ENCODE peak calls at places on chromosome 22, in five cellular contexts. R is H1, B is HepG2, Z is HCT116, V is SK-N-SH. S is an unnamed sample.

GRCh38 chr22:20550851-20551744 is 43.7 kb downstream of the MED15 start:
- DNase-seq in V (no peak), Z (no peak), R (no peak), B (no peak), S (no peak)

GRCh38 chr22:23835773-23836144 is 3.0 kb downstream of the DERL3 start:
- DNase-seq in B (no peak), Z (no peak), R (no peak), V (peak), S (no peak)

GRCh38 chr22:19504900-19505734 is 19.1 kb downstream of the CLDN5 start:
- DNase-seq in Z (no peak), V (no peak), R (no peak), B (no peak), S (no peak)

GRCh38 chr22:30488121-30488520 is 16.3 kb upstream of the SEC14L3 start:
- DNase-seq in V (no peak), R (no peak), Z (no peak), B (no peak), S (no peak)

GRCh38 chr22:22742641-22743040 is 98.2 kb downstream of the GGTLC2 start:
- DNase-seq in Z (no peak), R (no peak), B (no peak), V (no peak), S (no peak)

GRCh38 chr22:17269607-17270261 is 50.5 kb upstream of the ADA2 start:
- DNase-seq in Z (no peak), R (no peak), B (no peak), V (no peak), S (no peak)

GRCh38 chr22:20938272-20938671 is 21.1 kb downstream of the CRKL start:
- DNase-seq in R (no peak), V (no peak), Z (no peak), B (no peak), S (no peak)

GRCh38 chr22:48742556-48743343 is 1084.9 kb downstream of the BRD1 start:
- DNase-seq in B (no peak), V (no peak), Z (no peak), R (no peak), S (no peak)

GRCh38 chr22:31400023-31400397 is 606 bp downstream of the DRG1 start:
- DNase-seq in R (no peak), Z (no peak), V (no peak), B (no peak), S (no peak)

GRCh38 chr22:48574776-48575566 is 1252.7 kb downstream of the BRD1 start:
- DNase-seq in B (peak), V (peak), R (peak), Z (no peak), S (no peak)

GRCh38 chr22:37571258-37571991 is 8.5 kb downstream of the LGALS2 start:
- DNase-seq in V (peak), R (no peak), B (no peak), Z (peak), S (no peak)

GRCh38 chr22:48888466-48889208 is 939.0 kb downstream of the BRD1 start:
- DNase-seq in Z (no peak), R (no peak), B (no peak), V (no peak), S (no peak)

GRCh38 chr22:44047891-44048301 is 23.8 kb downstream of the PARVB start:
- DNase-seq in B (no peak), Z (no peak), R (no peak), V (no peak), S (no peak)

GRCh38 chr22:24089951-24090350 is 78.8 kb downstream of the CABIN1 start:
- DNase-seq in R (no peak), B (no peak), V (no peak), Z (no peak), S (no peak)

GRCh38 chr22:44312766-44313165 is at the start of gene SHISAL1:
- DNase-seq in Z (no peak), B (no peak), V (no peak), R (no peak), S (no peak)

GRCh38 chr22:39240841-39241631 is 3.7 kb downstream of the PDGFB start:
- DNase-seq in V (no peak), Z (peak), R (no peak), B (peak), S (peak)

GRCh38 chr22:29031236-29031982 is 30.2 kb downstream of the C22orf31 start:
- DNase-seq in R (peak), B (peak), Z (peak), V (peak), S (no peak)

DNA sequence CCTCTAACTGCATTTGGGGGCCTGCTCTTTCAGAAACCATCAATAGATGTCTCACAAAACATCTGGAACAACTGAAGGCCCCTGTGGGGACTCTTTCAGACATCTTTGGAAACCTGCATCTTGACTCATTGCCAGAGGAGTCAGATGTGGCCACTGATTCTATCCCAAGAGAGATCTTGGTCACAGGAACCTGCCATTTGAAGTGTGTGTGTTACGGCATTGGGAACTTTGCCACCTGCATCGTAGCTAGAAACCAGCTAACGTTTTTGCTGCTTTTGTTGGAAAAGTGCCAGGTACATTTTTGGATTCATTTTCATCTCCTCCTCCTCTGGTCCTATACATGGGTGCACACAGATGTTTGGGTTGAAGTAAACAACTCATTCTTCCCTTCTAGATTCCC is 4.3 kb downstream of the SRRD start:
- DNase-seq in V (no peak), B (no peak), R (no peak), Z (no peak), S (no peak)
- TF ChIP-seq JUND in V (no peak), B (no peak), R (no peak), Z (no peak), S (no peak)

DNA sequence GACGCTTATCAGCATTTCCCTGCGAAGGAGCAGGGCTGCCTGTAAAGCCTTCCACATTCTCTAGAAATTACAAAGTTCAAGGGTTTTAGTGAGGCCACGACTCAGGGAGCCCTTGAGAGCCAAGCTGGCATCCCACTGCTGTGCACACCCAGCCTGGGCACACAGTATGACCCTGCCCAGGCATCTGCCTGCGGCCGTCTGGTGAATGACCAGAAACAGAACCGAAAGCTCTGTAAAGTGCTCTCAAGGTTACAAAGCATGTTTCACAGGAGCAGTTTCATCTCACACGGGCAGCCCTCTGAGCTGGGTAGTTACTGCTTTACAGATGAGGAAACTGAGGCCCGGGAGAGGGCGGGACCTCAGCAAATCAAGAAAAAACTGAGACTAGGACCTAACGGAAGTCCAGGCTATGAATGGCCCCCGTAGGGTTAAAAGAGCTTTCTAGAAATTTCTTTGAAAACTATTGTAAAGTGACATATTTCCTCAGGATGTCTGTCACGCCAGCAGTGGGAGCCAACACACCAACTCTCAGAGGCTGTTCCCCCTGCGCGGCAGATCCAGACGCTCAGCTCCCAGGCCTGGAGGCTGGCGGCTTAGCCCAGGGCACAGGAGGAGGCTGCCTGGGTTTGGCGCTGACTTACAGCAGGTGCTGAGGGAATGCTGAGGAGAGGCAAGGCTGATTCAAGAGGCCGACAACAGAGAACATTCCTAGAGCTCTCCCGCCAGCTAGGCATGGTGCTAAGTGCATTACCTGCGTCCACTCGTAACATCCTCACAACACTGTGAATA is 7.7 kb upstream of the TCF20 start:
- DNase-seq in Z (no peak), V (peak), B (no peak), R (no peak), S (peak)
- TF ChIP-seq JUND in Z (no peak), V (no peak), B (no peak), R (no peak), S (no peak)

GRCh38 chr22:46573781-46574437 is 36.5 kb upstream of the CELSR1 start:
- DNase-seq in V (no peak), Z (no peak), B (no peak), R (no peak), S (peak)

GRCh38 chr22:46576556-46577351 is 39.3 kb upstream of the CELSR1 start:
- DNase-seq in Z (no peak), B (no peak), V (peak), R (no peak), S (peak)

GRCh38 chr22:46574438-46574992 is 37.1 kb upstream of the CELSR1 start:
- DNase-seq in R (no peak), V (no peak), B (no peak), Z (no peak), S (no peak)

GRCh38 chr22:46575915-46576555 is 38.6 kb upstream of the CELSR1 start:
- DNase-seq in V (no peak), Z (no peak), R (no peak), B (no peak), S (peak)

GRCh38 chr22:46574993-46575914 is 37.8 kb upstream of the CELSR1 start:
- DNase-seq in Z (peak), V (peak), R (no peak), B (peak), S (peak)
- TF ChIP-seq JUND in Z (peak), V (no peak), R (no peak), B (peak), S (peak)

DNA sequence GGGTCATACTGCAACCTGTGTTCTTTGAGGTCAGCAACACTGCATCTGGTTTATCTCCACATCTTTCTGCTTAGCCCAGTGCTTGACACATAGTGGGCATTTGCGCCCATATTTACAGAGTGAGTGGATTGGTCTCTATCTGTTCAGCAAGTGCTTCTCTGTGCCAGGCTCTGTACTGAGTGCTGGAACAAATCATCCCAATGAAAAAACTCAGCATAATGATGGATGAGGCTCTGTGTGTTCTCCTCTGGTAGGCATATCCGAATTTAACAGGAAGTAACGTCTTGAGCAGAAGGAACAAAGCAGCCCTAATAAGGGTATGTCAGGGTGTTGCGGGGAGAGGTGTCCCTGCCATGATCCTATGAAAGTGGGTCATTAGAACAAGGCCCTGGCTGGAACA is 46.0 kb downstream of the MCM5 start:
- DNase-seq in B (no peak), R (no peak), V (no peak), Z (no peak), S (no peak)
- TF ChIP-seq JUND in B (no peak), R (no peak), V (no peak), Z (no peak), S (no peak)